ENCODE peak calls at places on chromosomes 4 and X, in four cellular contexts. G is upper lobe of left lung, N is K562, K is fibroblast of pulmonary artery. M is an unnamed sample.

GRCh38 chr4:155967098-155967497 is 13.4 kb upstream of the CTSO start:
- DNase-seq in G (no peak), N (no peak), K (no peak), M (no peak)

GRCh38 chr4:69860521-69861298 is 765 bp upstream of the SULT1E1 start:
- DNase-seq in G (no peak), N (no peak), K (no peak), M (no peak)

GRCh38 chr4:95415346-95415771 is 133.4 kb downstream of the UNC5C start:
- DNase-seq in G (no peak), N (no peak), K (peak), M (peak)

GRCh38 chr4:113179996-113180395 is 130.5 kb downstream of the ANK2 start:
- DNase-seq in G (no peak), N (no peak), K (no peak), M (no peak)

GRCh38 chr4:138996090-138996489 is 19.5 kb upstream of the NOCT start:
- DNase-seq in G (no peak), N (no peak), K (no peak), M (no peak)

GRCh38 chr4:176910646-176911045 is 117.9 kb upstream of the VEGFC start:
- DNase-seq in G (no peak), N (no peak), K (no peak), M (no peak)

GRCh38 chrX:119698835-119699234 is 5.9 kb upstream of the SEPTIN6 start:
- DNase-seq in G (no peak), N (peak), K (peak), M (peak)

GRCh38 chrX:30533261-30533660 is 44.3 kb downstream of the TASL start:
- DNase-seq in G (no peak), N (no peak), K (peak), M (peak)

GRCh38 chr4:138522366-138522765 is 280.2 kb upstream of the SLC7A11 start:
- DNase-seq in G (no peak), N (peak), K (peak), M (peak)

GRCh38 chrX:18920566-18920965 is 63.3 kb downstream of the PHKA2 start:
- DNase-seq in G (no peak), N (no peak), K (no peak), M (no peak)

GRCh38 chrX:49199906-49200771 is at the start of gene SYP:
- DNase-seq in G (peak), N (peak), K (peak), M (peak)

GRCh38 chr4:76897522-76898384 is at the start of gene SOWAHB:
- DNase-seq in G (peak), N (no peak), K (no peak), M (peak)

GRCh38 chr4:106601519-106601918 is 232.9 kb upstream of the GIMD1 start:
- DNase-seq in G (no peak), N (no peak), K (peak), M (peak)

GRCh38 chrX:52574416-52575275 is 57.8 kb upstream of the XAGE1B start:
- DNase-seq in G (no peak), N (peak), K (peak), M (peak)

GRCh38 chr4:84366111-84366510 is 133.0 kb downstream of the NKX6-1 start:
- DNase-seq in G (no peak), N (no peak), K (no peak), M (no peak)

GRCh38 chr4:102564399-102564921 is 63.3 kb downstream of the NFKB1 start:
- DNase-seq in G (peak), N (no peak), K (peak), M (no peak)

GRCh38 chrX:110108381-110108796 is 105.5 kb downstream of the TMEM164 start:
- DNase-seq in G (peak), N (no peak), K (peak), M (no peak)

GRCh38 chr4:104859601-104860000 is 287.1 kb upstream of the TET2 start:
- DNase-seq in G (peak), N (no peak), K (no peak), M (peak)

GRCh38 chr4:61447918-61448317 is 247.8 kb downstream of the ADGRL3 start:
- DNase-seq in G (no peak), N (no peak), K (no peak), M (no peak)

GRCh38 chr4:6621556-6621927 is 18.9 kb upstream of the MRFAP1 start:
- DNase-seq in G (no peak), N (no peak), K (no peak), M (no peak)

GRCh38 chrX:134949271-134949670 is 41.5 kb upstream of the SMIM10 start:
- DNase-seq in G (no peak), N (no peak), K (peak), M (no peak)

GRCh38 chrX:109352121-109352556 is 129.7 kb downstream of the GUCY2F start:
- DNase-seq in G (peak), N (no peak), K (peak), M (peak)

GRCh38 chr4:118012142-118012541 is 22.1 kb upstream of the NDST3 start:
- DNase-seq in G (no peak), N (no peak), K (no peak), M (no peak)

GRCh38 chr4:182292657-182293056 is 49.5 kb downstream of the TENM3 start:
- DNase-seq in G (no peak), N (no peak), K (no peak), M (no peak)

GRCh38 chrX:139759637-139760036 is 51.7 kb upstream of the MCF2 start:
- DNase-seq in G (no peak), N (peak), K (peak), M (peak)

GRCh38 chr4:124212835-124213640 is 499.5 kb downstream of the ANKRD50 start:
- DNase-seq in G (no peak), N (no peak), K (peak), M (no peak)

GRCh38 chrX:103063191-103063845 is 653 bp downstream of the BEX1 start:
- DNase-seq in G (no peak), N (peak), K (peak), M (peak)

DNA sequence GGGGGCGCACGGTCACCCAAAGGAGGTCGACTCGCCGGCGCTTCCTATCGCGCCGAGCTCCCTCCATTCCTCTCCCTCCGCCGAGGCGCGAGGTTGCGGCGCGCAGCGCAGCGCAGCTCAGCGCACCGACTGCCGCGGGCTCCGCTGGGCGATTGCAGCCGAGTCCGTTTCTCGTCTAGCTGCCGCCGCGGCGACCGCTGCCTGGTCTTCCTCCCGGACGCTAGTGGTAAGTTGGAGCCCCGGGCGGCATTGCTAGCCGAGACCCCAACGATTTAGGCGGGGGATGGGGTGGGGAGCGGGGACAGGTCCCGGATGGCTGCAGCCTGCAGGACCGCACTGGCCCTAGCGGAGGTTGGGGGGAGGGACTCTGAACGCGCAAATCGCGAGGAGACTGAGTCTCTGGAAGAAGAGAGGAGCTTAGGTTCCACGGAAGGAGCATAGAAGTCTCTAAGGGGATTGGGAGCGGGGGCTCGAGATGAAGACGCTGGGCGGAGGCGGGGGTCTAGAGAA is 603 bp downstream of the HTR2C start:
- DNase-seq in G (no peak), N (no peak), K (no peak), M (peak)
- H3K4me3 ChIP-seq in G (peak), N (no peak), K (no peak), M (peak)

GRCh38 chr4:7908668-7909067 is 31.0 kb downstream of the AFAP1 start:
- DNase-seq in G (no peak), N (no peak), K (no peak), M (no peak)
- H3K4me3 ChIP-seq in G (no peak), N (no peak), K (no peak), M (no peak)

DNA sequence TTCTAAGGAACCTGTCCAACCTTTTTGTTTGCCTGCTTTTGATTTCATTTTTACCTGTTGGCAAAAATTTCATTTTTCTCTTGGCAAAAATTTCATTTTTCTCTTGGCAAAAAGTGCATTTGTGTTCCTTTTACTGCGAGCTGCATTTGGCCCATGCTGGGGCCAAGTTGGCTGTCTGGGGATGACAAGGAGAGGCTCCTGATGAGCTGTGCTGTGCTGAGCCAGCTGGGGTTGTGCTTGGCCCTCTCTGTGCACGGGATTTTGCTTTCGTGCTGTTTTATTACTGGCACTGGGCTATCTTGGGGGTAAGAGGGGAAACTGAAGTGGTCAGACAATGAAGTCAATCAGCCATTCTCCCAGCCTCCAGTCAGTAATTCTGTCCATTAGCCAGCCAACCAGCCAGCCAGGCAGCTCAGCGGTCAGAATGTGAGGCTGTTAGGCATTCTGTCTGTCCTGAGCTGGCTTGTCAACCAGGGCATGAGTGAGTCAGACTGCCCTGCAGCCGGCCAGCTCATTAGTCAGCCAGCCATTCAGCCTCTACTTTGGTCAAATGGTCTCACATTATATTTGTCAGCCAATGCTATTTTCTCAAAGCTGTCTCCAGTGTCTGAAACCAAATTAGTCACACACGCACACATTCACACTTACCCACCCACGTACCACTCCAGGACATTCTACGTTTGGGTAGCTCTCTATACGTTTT is 56.9 kb upstream of the PRPS1 start:
- DNase-seq in G (no peak), N (no peak), K (peak), M (no peak)
- H3K4me3 ChIP-seq in G (no peak), N (no peak), K (no peak), M (no peak)

DNA sequence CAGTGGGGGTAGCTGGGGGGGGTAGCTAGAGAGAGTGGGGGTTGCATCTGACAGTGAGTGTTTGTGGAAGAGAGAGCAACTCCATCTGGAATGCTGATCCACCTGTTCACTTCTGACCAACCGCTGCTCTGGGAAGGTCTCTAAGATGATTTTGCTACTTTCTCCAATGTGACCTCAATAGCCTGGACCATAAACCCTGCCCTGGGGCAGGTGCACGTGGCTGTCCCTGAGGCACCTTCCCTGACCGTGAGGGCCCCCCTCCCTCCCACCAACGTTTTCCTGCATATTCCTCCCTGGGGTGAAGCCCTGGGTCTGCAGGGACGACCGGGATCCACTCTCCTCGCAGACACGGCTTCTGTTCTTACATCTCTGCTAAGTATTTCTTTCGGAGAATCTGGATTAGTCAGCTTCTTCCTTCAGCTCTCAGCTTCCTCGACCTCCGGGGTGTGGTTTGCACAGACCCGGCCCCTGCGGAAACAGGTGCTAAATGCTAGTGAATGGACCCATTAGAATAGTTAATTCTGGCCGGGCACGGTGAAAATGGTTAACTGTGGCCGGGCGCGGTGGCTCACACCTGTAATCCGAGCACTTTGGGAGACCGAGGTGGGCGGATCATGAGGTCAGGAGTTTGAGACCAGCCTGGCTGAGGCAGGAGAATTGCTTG is 21.4 kb upstream of the PLCXD1 start:
- DNase-seq in G (no peak), N (peak), K (no peak), M (no peak)
- H3K4me3 ChIP-seq in G (no peak), N (no peak), K (no peak), M (no peak)

DNA sequence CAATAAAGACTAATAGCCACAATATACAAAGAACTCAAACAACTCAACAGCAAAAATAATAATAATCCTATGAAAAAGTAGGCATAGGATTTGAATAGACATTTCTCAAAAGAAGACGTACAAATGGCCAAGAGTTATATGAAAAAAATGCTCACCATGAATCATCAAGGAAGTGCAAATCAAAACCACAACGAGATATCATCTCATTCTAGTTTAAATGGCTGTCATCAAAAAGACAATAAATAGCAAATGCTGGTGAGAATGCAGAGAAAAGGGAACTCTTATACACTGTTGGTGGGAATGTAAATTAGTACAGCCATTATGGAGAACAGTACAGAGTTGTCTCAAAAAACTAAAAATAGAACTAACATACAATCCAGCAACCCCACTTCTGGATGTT is 18.8 kb downstream of the TLR6 start:
- DNase-seq in G (no peak), N (no peak), K (peak), M (peak)
- H3K4me3 ChIP-seq in G (no peak), N (no peak), K (no peak), M (no peak)